ENCODE peak calls at places on chromosomes 2 and 18, in five cellular contexts. J, Q, A, I and V are unnamed samples.

GRCh38 chr2:219205981-219206441 is 571 bp upstream of the ZFAND2B start:
- DNase-seq in J (no peak), Q (no peak), A (no peak), I (no peak), V (no peak)

GRCh38 chr2:237673130-237673921 is 45.9 kb downstream of the LRRFIP1 start:
- DNase-seq in J (peak), Q (no peak), A (peak), I (peak), V (peak)

GRCh38 chr2:219247678-219248642 is 2.7 kb downstream of the STK16 start:
- DNase-seq in J (peak), Q (no peak), A (no peak), I (no peak), V (no peak)

GRCh38 chr18:59459352-59460059 is 100.4 kb upstream of the LMAN1 start:
- DNase-seq in J (no peak), Q (no peak), A (peak), I (peak), V (no peak)

GRCh38 chr2:85119900-85120299 is 13.3 kb upstream of the TCF7L1 start:
- DNase-seq in J (no peak), Q (no peak), A (no peak), I (no peak), V (no peak)

GRCh38 chr2:67515021-67515420 is 117.9 kb downstream of the ETAA1 start:
- DNase-seq in J (no peak), Q (no peak), A (no peak), I (no peak), V (no peak)

GRCh38 chr2:207467716-207468347 is 61.9 kb upstream of the CREB1 start:
- DNase-seq in J (no peak), Q (no peak), A (peak), I (no peak), V (no peak)

GRCh38 chr2:199602271-199602895 is 144.6 kb upstream of the SATB2 start:
- DNase-seq in J (no peak), Q (no peak), A (no peak), I (peak), V (no peak)

GRCh38 chr18:3151379-3152264 is 68.1 kb downstream of the MYOM1 start:
- DNase-seq in J (no peak), Q (no peak), A (peak), I (peak), V (no peak)

GRCh38 chr18:9996104-9996503 is 82.3 kb downstream of the VAPA start:
- DNase-seq in J (no peak), Q (no peak), A (no peak), I (no peak), V (no peak)

GRCh38 chr2:13725945-13726344 is 906.6 kb upstream of the LRATD1 start:
- DNase-seq in J (no peak), Q (no peak), A (no peak), I (no peak), V (no peak)

GRCh38 chr2:64410673-64411072 is 43.3 kb upstream of the LGALSL start:
- DNase-seq in J (no peak), Q (no peak), A (no peak), I (no peak), V (no peak)

GRCh38 chr18:57432765-57433400 is 2.3 kb upstream of the ONECUT2 start:
- DNase-seq in J (no peak), Q (no peak), A (no peak), I (no peak), V (no peak)

GRCh38 chr2:227340106-227340505 is 15.1 kb downstream of the MFF start:
- DNase-seq in J (no peak), Q (no peak), A (no peak), I (no peak), V (no peak)

GRCh38 chr2:45494275-45494977 is 116.6 kb downstream of the SRBD1 start:
- DNase-seq in J (no peak), Q (no peak), A (peak), I (peak), V (no peak)